ENCODE peak calls at places on chromosomes 16 and 17, in seven cellular contexts. I is fibroblast of lung; S is aorta; G is effector memory CD4-positive, alpha-beta T cell; E is mammary epithelial cell; P is ovary; B is CD4-positive, alpha-beta memory T cell. J is an unnamed sample.

GRCh38 chr17:63579633-63580032 is 21.1 kb upstream of the TACO1 start:
- DNase-seq in I (no peak), S (no peak), G (no peak), E (no peak), P (no peak), B (no peak), J (no peak)

GRCh38 chr17:81863833-81864768 is 3.8 kb upstream of the P4HB start:
- DNase-seq in I (no peak), S (no peak), G (no peak), E (no peak), P (no peak), B (no peak), J (no peak)

GRCh38 chr17:59914274-59914854 is 21.4 kb downstream of the RPS6KB1 start:
- DNase-seq in I (peak), S (no peak), G (no peak), E (peak), P (no peak), B (peak), J (no peak)

GRCh38 chr16:8931864-8932263 is 31.8 kb downstream of the USP7 start:
- DNase-seq in I (peak), S (peak), G (peak), E (peak), P (peak), B (peak), J (no peak)

GRCh38 chr16:28984619-28985135 is at the start of gene LAT:
- DNase-seq in I (no peak), S (no peak), G (peak), E (no peak), P (no peak), B (peak), J (no peak)

GRCh38 chr17:51734462-51734861 is 424.1 kb downstream of the CA10 start:
- DNase-seq in I (no peak), S (no peak), G (no peak), E (no peak), P (no peak), B (no peak), J (no peak)

GRCh38 chr16:70529051-70529777 is 5.6 kb downstream of the SF3B3 start:
- DNase-seq in I (peak), S (no peak), G (no peak), E (peak), P (no peak), B (peak), J (no peak)

GRCh38 chr17:1294157-1294717 is 14.8 kb downstream of the TRARG1 start:
- DNase-seq in I (no peak), S (no peak), G (peak), E (no peak), P (no peak), B (peak), J (no peak)

GRCh38 chr17:74117999-74118421 is 85.5 kb upstream of the RPL38 start:
- DNase-seq in I (no peak), S (no peak), G (no peak), E (no peak), P (no peak), B (no peak), J (no peak)

GRCh38 chr17:34356194-34356593 is at the start of gene CCL13:
- DNase-seq in I (no peak), S (no peak), G (no peak), E (no peak), P (no peak), B (no peak), J (no peak)

GRCh38 chr17:50817142-50817751 is 18.1 kb upstream of the WFIKKN2 start:
- DNase-seq in I (no peak), S (peak), G (peak), E (no peak), P (peak), B (peak), J (no peak)

GRCh38 chr17:915416-916201 is 64.0 kb downstream of the NXN start:
- DNase-seq in I (peak), S (no peak), G (no peak), E (peak), P (no peak), B (no peak), J (no peak)

GRCh38 chr16:11561856-11562255 is 24.9 kb downstream of the LITAF start:
- DNase-seq in I (no peak), S (no peak), G (no peak), E (no peak), P (no peak), B (no peak), J (no peak)

GRCh38 chr17:69335018-69335417 is 8.1 kb upstream of the ABCA5 start:
- DNase-seq in I (peak), S (no peak), G (no peak), E (peak), P (no peak), B (no peak), J (no peak)

GRCh38 chr17:45019177-45019711 is 32.2 kb downstream of the DCAKD start:
- DNase-seq in I (peak), S (peak), G (peak), E (no peak), P (peak), B (peak), J (peak)

DNA sequence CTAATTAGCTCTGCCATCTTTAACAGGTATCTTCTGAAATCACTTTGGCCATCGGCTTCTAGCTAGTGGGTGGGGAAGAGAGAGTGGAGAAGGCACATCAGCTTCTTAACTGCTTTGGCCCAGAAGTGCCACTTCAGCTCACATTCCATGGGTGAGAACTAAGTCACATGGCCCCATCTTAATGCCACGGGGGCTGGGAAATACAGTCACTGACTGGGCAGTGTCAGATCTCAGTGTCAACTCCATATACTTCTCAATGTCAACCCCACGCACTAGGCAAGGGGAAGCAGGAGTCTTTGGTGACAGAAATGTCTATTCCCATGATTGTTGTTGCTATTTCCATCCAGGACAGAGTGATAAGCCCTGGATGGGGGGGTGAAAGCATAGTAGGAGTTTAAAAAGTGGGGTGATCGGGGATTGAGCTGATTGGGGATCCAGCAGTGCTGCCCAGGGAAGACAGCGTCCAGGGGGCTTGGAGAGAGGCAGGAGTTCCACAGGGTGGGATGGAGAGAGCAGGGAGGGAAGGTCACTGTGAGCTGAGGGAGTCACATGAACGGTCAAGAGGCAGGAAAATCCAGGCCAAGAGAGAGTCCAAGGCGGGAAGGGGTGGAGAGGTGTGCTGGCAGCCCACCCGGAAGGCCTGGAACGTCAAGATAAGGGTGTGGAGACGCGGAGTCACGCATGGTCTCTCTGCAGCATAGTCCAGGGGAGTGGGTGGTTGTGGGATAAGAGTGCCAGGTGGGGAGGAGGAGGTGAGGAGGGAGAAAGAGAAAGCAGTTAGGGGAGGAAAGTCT is 29.2 kb downstream of the CCR7 start:
- DNase-seq in I (peak), S (peak), G (no peak), E (no peak), P (no peak), B (no peak), J (no peak)
- H3K27ac ChIP-seq in I (peak), S (no peak), G (no peak), E (peak), P (peak), B (no peak), J (no peak)

GRCh38 chr16:84193480-84193879 is 2.5 kb downstream of the ADAD2 start:
- DNase-seq in I (no peak), S (peak), G (no peak), E (no peak), P (no peak), B (no peak), J (no peak)
- H3K27ac ChIP-seq in I (no peak), S (no peak), G (no peak), E (no peak), P (no peak), B (no peak), J (no peak)

GRCh38 chr17:10205549-10206185 is 7.3 kb upstream of the GAS7 start:
- DNase-seq in I (no peak), S (peak), G (no peak), E (no peak), P (no peak), B (no peak), J (no peak)

GRCh38 chr17:10215286-10215685 is 16.9 kb upstream of the GAS7 start:
- DNase-seq in I (no peak), S (peak), G (no peak), E (no peak), P (no peak), B (no peak), J (no peak)

DNA sequence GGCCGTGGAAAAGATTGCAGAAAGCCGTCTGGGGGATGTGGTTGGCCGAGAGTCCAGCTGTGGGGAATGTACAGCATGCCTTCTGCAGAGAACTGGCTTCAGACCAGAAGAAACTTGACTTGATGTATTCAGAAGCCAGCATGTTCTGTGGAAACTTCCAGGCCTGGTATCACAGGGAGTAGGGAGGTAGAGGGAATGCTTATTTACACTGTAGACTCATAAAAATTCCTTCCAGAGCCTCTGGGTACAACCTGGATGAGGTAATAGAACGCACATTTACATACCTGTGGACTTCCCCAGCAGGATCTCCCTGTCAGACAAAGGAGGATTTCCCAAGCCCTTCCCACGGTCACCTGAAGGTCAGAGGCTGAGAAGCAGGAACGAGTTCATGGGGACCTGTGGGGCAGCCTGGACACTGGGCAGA is 11.8 kb upstream of the GAS7 start:
- DNase-seq in I (peak), S (peak), G (no peak), E (peak), P (no peak), B (no peak), J (no peak)
- H3K27ac ChIP-seq in I (no peak), S (no peak), G (no peak), E (no peak), P (no peak), B (no peak), J (no peak)

GRCh38 chr17:76625496-76625895 is 18.1 kb downstream of the ST6GALNAC1 start:
- DNase-seq in I (no peak), S (no peak), G (no peak), E (no peak), P (no peak), B (no peak), J (no peak)
- H3K27ac ChIP-seq in I (no peak), S (no peak), G (no peak), E (no peak), P (no peak), B (no peak), J (no peak)

GRCh38 chr17:40458851-40459482 is 15.7 kb downstream of the IGFBP4 start:
- DNase-seq in I (no peak), S (no peak), G (no peak), E (no peak), P (no peak), B (no peak), J (no peak)
- H3K27ac ChIP-seq in I (peak), S (no peak), G (no peak), E (no peak), P (peak), B (no peak), J (no peak)

J was measured in caudate nucleus.